ENCODE peak calls at places on chromosomes 11 and 22, in four cellular contexts. One of them, this sample, is unnamed.

GRCh38 chr11:112166561-112166960 is 611 bp upstream of the TEX12 start:
- DNase-seq in K562: no peak
- DNase-seq in WTC11: no peak
- DNase-seq in HepG2: peak; percentile 51
- DNase-seq in this sample: no peak

GRCh38 chr11:124499711-124500110 is 43.7 kb downstream of the OR8B12 start:
- DNase-seq in HepG2: no peak
- DNase-seq in WTC11: no peak
- DNase-seq in K562: no peak
- DNase-seq in this sample: no peak

GRCh38 chr11:69576069-69576782 is 64.7 kb upstream of the CCND1 start:
- DNase-seq in K562: no peak
- DNase-seq in HepG2: no peak
- DNase-seq in WTC11: no peak
- DNase-seq in this sample: no peak

GRCh38 chr22:20606041-20606783 is 98.8 kb downstream of the MED15 start:
- DNase-seq in WTC11: peak; percentile 88
- DNase-seq in HepG2: peak; percentile 78
- DNase-seq in K562: peak; percentile 92
- DNase-seq in this sample: peak; percentile 87

GRCh38 chr11:102194257-102194656 is 84.0 kb downstream of the YAP1 start:
- DNase-seq in K562: no peak
- DNase-seq in HepG2: no peak
- DNase-seq in WTC11: no peak
- DNase-seq in this sample: no peak

GRCh38 chr11:34262601-34263081 is 95.2 kb downstream of the ABTB2 start:
- DNase-seq in HepG2: no peak
- DNase-seq in K562: no peak
- DNase-seq in WTC11: no peak
- DNase-seq in this sample: no peak

GRCh38 chr11:75263944-75264349 is 23.4 kb downstream of the TPBGL start:
- DNase-seq in K562: no peak
- DNase-seq in HepG2: no peak
- DNase-seq in WTC11: no peak
- DNase-seq in this sample: no peak

GRCh38 chr11:123880912-123881311 is 4.6 kb downstream of the TMEM225 start:
- DNase-seq in K562: no peak
- DNase-seq in HepG2: no peak
- DNase-seq in WTC11: no peak
- DNase-seq in this sample: no peak

GRCh38 chr11:45400594-45400993 is 114.5 kb upstream of the SYT13 start:
- DNase-seq in WTC11: no peak
- DNase-seq in HepG2: no peak
- DNase-seq in K562: no peak
- DNase-seq in this sample: no peak

GRCh38 chr22:39543095-39543494 is 10.5 kb upstream of the RPS19BP1 start:
- DNase-seq in WTC11: peak; percentile 74
- DNase-seq in HepG2: no peak
- DNase-seq in K562: peak; percentile 67
- DNase-seq in this sample: peak; percentile 71

GRCh38 chr11:60809691-60810090 is 24.6 kb downstream of the MS4A10 start:
- DNase-seq in WTC11: no peak
- DNase-seq in K562: no peak
- DNase-seq in HepG2: no peak
- DNase-seq in this sample: no peak

DNA sequence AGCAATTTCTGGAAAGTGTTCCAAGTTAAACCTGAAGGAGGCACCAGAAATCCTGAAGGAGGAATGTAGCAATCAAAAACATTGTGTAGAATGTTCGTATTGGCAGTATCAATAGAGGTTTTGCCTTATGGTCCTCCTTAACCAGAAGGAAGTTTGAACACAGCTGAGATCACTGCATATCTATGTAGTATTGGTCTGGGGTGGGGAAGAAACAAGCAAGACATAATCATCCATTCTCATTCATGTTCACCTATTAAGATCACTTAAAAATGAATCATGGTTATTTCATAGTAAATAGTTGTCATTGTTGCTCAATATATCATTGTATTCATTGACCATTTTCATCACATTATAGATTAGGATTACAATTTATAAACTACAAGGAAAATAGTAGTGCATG is 160.5 kb downstream of the DDX10 start:
- DNase-seq in WTC11: no peak
- DNase-seq in K562: no peak
- DNase-seq in HepG2: no peak
- DNase-seq in this sample: no peak
- TF ChIP-seq ELF4 in WTC11: no peak
- TF ChIP-seq ELF4 in K562: no peak
- TF ChIP-seq ELF4 in HepG2: no peak
- TF ChIP-seq ELF4 in this sample: no peak

DNA sequence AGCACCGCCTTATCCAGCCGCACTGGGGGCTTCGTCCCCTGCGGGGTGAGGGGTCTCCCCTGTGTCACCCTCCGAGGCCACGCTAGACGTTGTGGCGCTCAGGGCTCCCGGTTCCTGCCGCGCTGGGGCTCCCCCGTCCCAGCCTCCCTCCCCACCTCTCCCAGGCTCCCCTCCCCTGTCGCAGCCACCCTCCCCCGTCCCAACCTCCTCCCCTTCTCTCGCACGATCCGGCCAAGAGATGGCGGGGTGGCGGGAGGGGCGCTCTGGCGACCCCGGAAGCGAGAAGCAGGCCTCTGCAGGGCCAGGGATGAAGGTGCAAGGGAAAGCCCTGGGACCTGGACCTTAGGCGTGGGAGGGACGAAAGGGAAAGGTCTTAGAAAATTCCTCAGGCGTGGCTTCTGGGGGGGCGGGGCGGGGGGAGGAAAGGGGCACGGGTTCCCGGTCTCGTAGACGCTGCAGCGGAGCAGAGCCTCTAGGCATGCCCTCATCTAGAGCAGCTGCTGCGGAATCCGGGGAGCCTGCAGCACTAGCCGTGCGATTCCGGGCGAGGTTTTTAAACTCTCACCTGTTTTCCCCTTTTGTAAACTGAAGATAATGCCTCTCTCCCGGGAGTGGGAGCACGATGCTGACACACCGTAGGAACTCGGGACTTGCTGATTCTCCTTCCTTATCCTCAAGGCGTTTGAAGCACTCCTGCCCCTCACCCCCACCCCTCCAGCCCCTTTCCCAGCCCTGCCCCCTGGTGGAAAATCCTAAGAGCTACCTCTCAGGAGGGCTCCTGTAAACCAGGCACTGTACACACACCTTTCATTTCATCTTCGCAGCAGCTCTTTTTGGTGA is 14.4 kb downstream of the KCNJ5 start:
- DNase-seq in K562: peak; percentile 58
- DNase-seq in HepG2: no peak
- DNase-seq in WTC11: peak; percentile 69
- DNase-seq in this sample: peak; percentile 80
- TF ChIP-seq ELF4 in K562: no peak
- TF ChIP-seq ELF4 in HepG2: no peak
- TF ChIP-seq ELF4 in WTC11: no peak
- TF ChIP-seq ELF4 in this sample: no peak

GRCh38 chr11:93766504-93766903 is 17.6 kb upstream of the MED17 start:
- DNase-seq in K562: no peak
- DNase-seq in WTC11: no peak
- DNase-seq in HepG2: no peak
- DNase-seq in this sample: no peak
- TF ChIP-seq ELF4 in K562: no peak
- TF ChIP-seq ELF4 in WTC11: no peak
- TF ChIP-seq ELF4 in HepG2: no peak
- TF ChIP-seq ELF4 in this sample: no peak

DNA sequence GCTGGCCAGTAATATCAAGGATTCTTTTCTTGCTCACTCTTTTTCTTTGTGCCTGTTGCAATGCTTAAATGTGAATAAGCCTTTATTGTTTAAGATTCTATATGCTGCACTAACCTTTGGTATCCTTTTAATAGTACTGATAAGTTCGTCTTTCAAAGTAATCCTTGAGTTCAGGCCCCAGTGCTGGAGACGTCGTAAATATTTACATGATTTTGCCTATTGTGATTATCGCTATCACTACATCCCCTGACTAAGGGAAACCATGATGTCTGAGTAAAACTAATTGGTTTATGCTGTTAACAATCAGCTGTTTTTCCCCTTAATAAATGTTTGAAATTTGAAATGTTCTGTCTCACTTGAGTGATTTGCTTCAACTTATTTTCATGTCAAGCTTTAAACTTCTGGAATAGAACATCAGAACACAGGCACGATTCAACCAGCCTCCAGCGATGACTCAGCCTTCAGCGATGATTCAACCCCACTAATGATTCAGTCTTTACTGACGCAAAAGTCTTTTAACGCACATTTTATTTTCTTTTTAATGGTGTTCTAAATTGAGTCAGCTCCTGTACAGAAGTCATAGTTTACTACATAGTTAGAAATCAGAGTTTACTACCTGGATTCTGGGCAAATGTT is 3.9 kb downstream of the HTATIP2 start:
- DNase-seq in WTC11: no peak
- DNase-seq in HepG2: peak; percentile 24
- DNase-seq in K562: peak; percentile 80
- DNase-seq in this sample: peak; percentile 28
- TF ChIP-seq ELF4 in WTC11: no peak
- TF ChIP-seq ELF4 in HepG2: no peak
- TF ChIP-seq ELF4 in K562: no peak
- TF ChIP-seq ELF4 in this sample: no peak

This sample was measured in HEK293T.